ENCODE peak calls at places on chromosomes 16 and 17, in five cellular contexts. A is GM12864, T is stomach, H is lower lobe of right lung, R is progenitor cell of endocrine pancreas. C is an unnamed sample.

GRCh38 chr16:87324411-87325275 is 7.5 kb upstream of the C16orf95 start:
- DNase-seq in A (no peak), T (no peak), H (no peak), R (peak), C (peak)

GRCh38 chr17:51185763-51186332 is 19.6 kb downstream of the NME2 start:
- DNase-seq in A (no peak), T (no peak), H (no peak), R (no peak), C (no peak)

GRCh38 chr16:89473791-89474414 is 16.5 kb downstream of the ANKRD11 start:
- DNase-seq in A (no peak), T (no peak), H (no peak), R (no peak), C (no peak)

GRCh38 chr17:12973496-12974318 is 44.1 kb downstream of the ELAC2 start:
- DNase-seq in A (no peak), T (no peak), H (no peak), R (no peak), C (peak)

GRCh38 chr17:75755205-75755901 is 9.6 kb downstream of the GALK1 start:
- DNase-seq in A (no peak), T (no peak), H (no peak), R (no peak), C (no peak)

GRCh38 chr17:35733366-35733765 is 1.9 kb downstream of the RASL10B start:
- DNase-seq in A (no peak), T (no peak), H (no peak), R (no peak), C (no peak)

GRCh38 chr16:30651124-30652004 is 604 bp downstream of the PRR14 start:
- DNase-seq in A (no peak), T (peak), H (peak), R (peak), C (peak)

GRCh38 chr16:13896543-13897182 is 23.3 kb upstream of the ERCC4 start:
- DNase-seq in A (no peak), T (no peak), H (no peak), R (no peak), C (no peak)

GRCh38 chr16:67433131-67433719 is 2.3 kb downstream of the HSD11B2 start:
- DNase-seq in A (no peak), T (no peak), H (no peak), R (no peak), C (no peak)

GRCh38 chr16:86578056-86578455 is 293 bp upstream of the FOXL1 start:
- DNase-seq in A (no peak), T (no peak), H (no peak), R (no peak), C (no peak)

GRCh38 chr16:73154063-73154870 is 106.3 kb upstream of the ZFHX3 start:
- DNase-seq in A (no peak), T (no peak), H (peak), R (no peak), C (no peak)

GRCh38 chr17:61768405-61768804 is 94.9 kb downstream of the BRIP1 start:
- DNase-seq in A (no peak), T (no peak), H (no peak), R (no peak), C (no peak)

GRCh38 chr16:68387301-68387700 is 61.0 kb downstream of the SMPD3 start:
- DNase-seq in A (no peak), T (peak), H (peak), R (no peak), C (no peak)

GRCh38 chr16:29978564-29979270 is 5.0 kb downstream of the TAOK2 start:
- DNase-seq in A (no peak), T (no peak), H (peak), R (no peak), C (no peak)

GRCh38 chr16:50539822-50540710 is 8.1 kb upstream of the NKD1 start:
- DNase-seq in A (no peak), T (no peak), H (no peak), R (no peak), C (no peak)

GRCh38 chr16:84593825-84594724 is 23.8 kb downstream of the COTL1 start:
- DNase-seq in A (peak), T (peak), H (peak), R (no peak), C (no peak)

GRCh38 chr17:62614142-62614541 is 13.3 kb upstream of the MRC2 start:
- DNase-seq in A (no peak), T (no peak), H (no peak), R (no peak), C (no peak)

GRCh38 chr16:47538472-47538871 is 77.3 kb downstream of the PHKB start:
- DNase-seq in A (no peak), T (no peak), H (no peak), R (no peak), C (no peak)

GRCh38 chr17:48483004-48483403 is 47.8 kb downstream of the HOXB1 start:
- DNase-seq in A (no peak), T (no peak), H (no peak), R (no peak), C (no peak)

GRCh38 chr17:41448506-41448905 is 7.7 kb upstream of the KRT38 start:
- DNase-seq in A (no peak), T (no peak), H (no peak), R (no peak), C (no peak)

GRCh38 chr16:30434852-30435251 is 5.0 kb upstream of the DCTPP1 start:
- DNase-seq in A (no peak), T (no peak), H (no peak), R (no peak), C (no peak)

GRCh38 chr17:41767324-41768042 is 19.0 kb downstream of the JUP start:
- DNase-seq in A (no peak), T (no peak), H (no peak), R (no peak), C (no peak)

GRCh38 chr17:19448341-19449268 is 37.6 kb downstream of the RNF112 start:
- DNase-seq in A (no peak), T (no peak), H (no peak), R (no peak), C (no peak)

GRCh38 chr16:50393461-50394214 is 24.9 kb upstream of the BRD7 start:
- DNase-seq in A (no peak), T (no peak), H (no peak), R (no peak), C (no peak)

GRCh38 chr16:51556694-51557327 is 405.7 kb upstream of the SALL1 start:
- DNase-seq in A (no peak), T (no peak), H (no peak), R (no peak), C (no peak)

GRCh38 chr17:72158895-72159885 is 38.4 kb downstream of the SOX9 start:
- DNase-seq in A (no peak), T (no peak), H (no peak), R (no peak), C (no peak)

GRCh38 chr17:3754458-3755334 is 31.0 kb downstream of the HASPIN start:
- DNase-seq in A (no peak), T (peak), H (peak), R (peak), C (peak)

GRCh38 chr17:48045270-48046001 is 2.7 kb upstream of the NFE2L1 start:
- DNase-seq in A (no peak), T (no peak), H (no peak), R (no peak), C (no peak)

GRCh38 chr17:4448197-4448980 is 14.6 kb downstream of the SPNS3 start:
- DNase-seq in A (no peak), T (no peak), H (no peak), R (no peak), C (no peak)

GRCh38 chr17:63939401-63939800 is 7.3 kb upstream of the CD79B start:
- DNase-seq in A (no peak), T (no peak), H (no peak), R (no peak), C (no peak)

GRCh38 chr17:63941162-63941561 is 9.0 kb upstream of the CD79B start:
- DNase-seq in A (no peak), T (no peak), H (no peak), R (no peak), C (no peak)

GRCh38 chr17:63941751-63942150 is 9.6 kb upstream of the CD79B start:
- DNase-seq in A (no peak), T (no peak), H (no peak), R (no peak), C (no peak)

GRCh38 chr17:63939884-63940283 is 7.8 kb upstream of the CD79B start:
- DNase-seq in A (no peak), T (no peak), H (no peak), R (no peak), C (no peak)

DNA sequence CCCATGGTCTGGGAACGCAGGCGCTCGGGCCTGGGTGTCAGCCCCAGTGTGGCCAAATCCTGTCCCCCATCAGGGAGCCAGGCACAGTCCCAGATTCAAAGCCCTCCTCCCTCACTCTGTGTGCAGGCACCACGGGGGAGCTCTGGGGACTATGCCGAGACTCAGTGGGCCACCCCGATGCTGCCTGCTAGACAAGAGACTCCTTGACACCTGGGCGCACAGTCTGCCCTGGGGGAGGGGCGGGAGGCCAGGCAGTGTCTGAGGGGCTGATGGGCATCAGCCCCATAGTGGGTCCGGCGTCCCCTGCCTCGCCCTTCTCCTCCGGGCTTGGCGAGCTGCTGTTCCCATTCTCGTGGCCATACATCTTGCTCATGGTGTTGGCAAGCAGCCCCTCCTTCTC is 8.5 kb upstream of the CD79B start:
- DNase-seq in A (no peak), T (no peak), H (no peak), R (no peak), C (no peak)
- TF ChIP-seq CTCF in A (no peak), T (no peak), H (no peak), R (no peak), C (no peak)

DNA sequence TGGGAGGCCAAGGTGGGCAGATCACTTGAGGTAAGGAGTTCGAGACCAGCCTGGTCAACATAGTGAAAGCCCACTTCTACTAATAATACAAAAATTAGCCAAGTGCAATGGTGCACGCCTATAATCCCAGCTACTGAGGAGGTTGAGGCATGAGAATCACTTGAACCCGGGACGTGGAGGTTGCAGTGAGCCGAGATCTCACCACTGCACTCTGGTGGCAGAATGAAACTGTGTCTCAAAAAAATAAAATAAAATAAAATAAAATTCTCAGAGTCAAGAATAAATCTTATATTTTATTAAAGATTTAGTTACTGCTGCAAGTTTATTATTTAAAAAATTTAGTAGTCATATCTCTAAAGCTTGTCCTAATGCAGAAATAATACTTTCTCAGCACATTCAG is 29.7 kb downstream of the ARL4D start:
- DNase-seq in A (no peak), T (no peak), H (no peak), R (no peak), C (no peak)
- TF ChIP-seq CTCF in A (peak), T (no peak), H (no peak), R (peak), C (peak)

DNA sequence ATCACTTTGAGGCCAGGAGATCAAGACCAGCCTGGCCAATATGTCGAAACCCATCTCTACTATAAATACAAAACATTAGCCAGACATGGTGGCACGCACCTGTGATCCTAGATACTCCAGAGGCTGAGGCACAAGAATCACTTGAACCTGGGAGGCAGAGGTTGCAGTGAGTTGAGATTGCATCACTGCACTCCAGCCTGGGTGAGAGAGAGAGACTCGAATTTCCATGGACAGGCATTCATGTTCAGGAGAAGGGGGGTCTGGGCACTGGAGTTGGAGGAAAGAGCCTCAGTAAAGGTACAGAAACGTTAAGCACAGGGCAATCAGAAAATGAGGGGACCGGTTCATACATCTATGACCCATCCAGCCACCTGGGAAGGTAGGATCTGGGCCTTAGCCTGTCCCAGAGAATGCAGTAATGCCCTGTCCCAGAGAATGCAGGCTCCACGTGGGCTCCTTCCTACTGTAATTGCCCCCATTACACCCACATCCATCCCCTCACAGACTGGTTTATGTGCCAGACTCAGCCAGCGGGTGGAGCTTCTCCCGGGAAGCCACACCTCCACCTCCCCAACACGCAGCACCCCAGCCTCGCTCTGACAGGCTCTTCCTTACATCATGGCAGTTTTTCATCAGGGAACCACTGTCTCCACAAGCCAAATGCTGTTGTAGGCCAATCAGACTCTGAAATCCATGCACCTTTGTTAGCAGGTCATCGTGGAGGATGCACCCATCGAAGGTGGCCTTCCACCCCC is 21.6 kb upstream of the ARL4D start:
- DNase-seq in A (no peak), T (no peak), H (no peak), R (no peak), C (no peak)
- TF ChIP-seq CTCF in A (no peak), T (no peak), H (no peak), R (no peak), C (no peak)

DNA sequence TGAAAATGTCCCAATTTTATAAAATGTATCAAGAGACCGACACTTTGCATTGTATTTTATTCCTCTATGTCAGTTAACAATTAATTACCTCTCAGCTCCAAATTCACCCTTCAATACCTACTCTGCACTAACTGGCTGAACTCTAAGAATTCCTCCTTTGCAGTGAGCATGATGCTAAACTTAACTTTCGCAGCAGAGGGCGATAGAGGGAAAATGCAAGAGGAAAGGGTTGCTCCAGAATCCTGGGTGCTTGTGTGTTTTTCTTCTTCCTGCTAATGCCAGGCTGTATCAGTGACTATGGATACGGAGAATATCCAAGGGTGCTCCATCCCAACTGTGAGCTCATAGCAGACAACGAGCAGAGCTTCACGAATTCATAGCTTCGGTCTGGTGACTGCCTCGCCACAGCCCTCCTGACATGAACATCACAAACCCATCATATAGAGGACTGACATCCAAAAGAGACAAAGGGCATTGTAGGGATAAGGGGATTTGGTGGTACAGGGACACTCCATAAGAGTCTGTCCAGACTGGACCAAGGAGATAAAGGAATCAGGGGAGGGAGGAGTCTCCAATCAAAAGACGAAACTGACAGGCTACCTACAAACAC is 172.9 kb downstream of the STX8 start:
- DNase-seq in A (peak), T (no peak), H (no peak), R (no peak), C (peak)
- TF ChIP-seq CTCF in A (peak), T (peak), H (peak), R (peak), C (peak)

GRCh38 chr16:53745126-53745525 is 41.2 kb downstream of the FTO start:
- DNase-seq in A (no peak), T (no peak), H (no peak), R (no peak), C (no peak)

GRCh38 chr16:53740933-53741531 is 37.1 kb downstream of the FTO start:
- DNase-seq in A (no peak), T (no peak), H (no peak), R (no peak), C (no peak)

GRCh38 chr16:53744449-53744848 is 40.5 kb downstream of the FTO start:
- DNase-seq in A (no peak), T (no peak), H (no peak), R (no peak), C (no peak)

GRCh38 chr16:53741546-53741945 is 37.6 kb downstream of the FTO start:
- DNase-seq in A (no peak), T (no peak), H (no peak), R (no peak), C (no peak)

DNA sequence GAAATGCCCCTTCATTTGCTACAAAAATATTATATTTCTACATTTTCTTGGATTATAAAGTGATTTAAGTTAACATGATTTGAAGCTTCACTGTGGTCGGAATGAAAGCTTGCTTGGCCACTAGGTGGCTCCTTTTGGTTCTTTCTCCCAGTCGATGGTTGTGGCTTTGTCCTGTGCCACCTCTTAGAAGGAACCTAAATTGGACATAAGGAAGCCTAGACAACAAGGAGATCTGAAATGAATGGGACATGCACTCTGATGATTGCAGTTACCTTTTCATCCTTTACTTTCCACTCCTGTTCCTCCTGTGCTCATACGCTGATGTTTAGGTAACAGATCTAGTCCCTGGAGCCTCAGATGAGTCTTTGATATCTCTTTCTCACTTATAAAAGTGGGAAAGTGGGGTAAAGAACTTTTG is 39.2 kb downstream of the FTO start:
- DNase-seq in A (no peak), T (no peak), H (no peak), R (no peak), C (no peak)
- TF ChIP-seq CTCF in A (peak), T (peak), H (peak), R (peak), C (peak)

DNA sequence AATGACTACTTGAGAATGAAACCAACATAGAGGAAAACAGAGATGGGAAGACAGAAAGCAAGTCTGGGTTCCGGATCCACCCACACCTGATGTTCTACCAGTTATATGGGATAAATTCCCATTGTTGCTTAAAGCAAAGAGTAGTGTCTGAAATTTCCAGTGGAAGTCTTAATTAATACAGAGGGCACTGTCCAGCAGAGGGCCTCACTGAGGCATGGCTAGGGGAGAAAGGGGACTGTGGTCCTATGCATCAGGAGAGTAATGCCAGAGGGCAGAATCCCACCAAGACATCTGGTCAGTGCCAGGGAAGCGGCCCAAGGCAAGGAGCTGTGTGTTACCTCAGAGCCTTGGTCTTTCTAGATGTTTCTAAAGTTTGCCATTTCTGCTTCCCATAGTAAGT is 7.5 kb upstream of the UMOD start:
- DNase-seq in A (no peak), T (no peak), H (no peak), R (no peak), C (peak)
- TF ChIP-seq CTCF in A (peak), T (peak), H (peak), R (peak), C (peak)

C was measured in neural crest cell.